ENCODE peak calls at places on chromosome 20, in five cellular contexts. W, T, N, R and C are unnamed samples.

GRCh38 chr20:35298264-35298663 is 6.0 kb upstream of the FAM83C start:
- DNase-seq in W (no peak), T (no peak), N (no peak), R (no peak), C (no peak)

GRCh38 chr20:36243726-36244125 is 7.4 kb downstream of the AAR2 start:
- DNase-seq in W (no peak), T (no peak), N (no peak), R (no peak), C (no peak)

GRCh38 chr20:50680106-50680960 is 11.0 kb downstream of the RIPOR3 start:
- DNase-seq in W (no peak), T (no peak), N (no peak), R (no peak), C (no peak)

GRCh38 chr20:33791540-33791939 is 19.6 kb upstream of the CHMP4B start:
- DNase-seq in W (no peak), T (no peak), N (no peak), R (no peak), C (no peak)

GRCh38 chr20:35226775-35227681 is 538 bp downstream of the MMP24 start:
- DNase-seq in W (peak), T (peak), N (peak), R (no peak), C (no peak)

GRCh38 chr20:43040427-43040826 is 149.3 kb downstream of the PTPRT start:
- DNase-seq in W (no peak), T (peak), N (peak), R (no peak), C (no peak)

GRCh38 chr20:38173237-38174156 is 8.4 kb upstream of the TGM2 start:
- DNase-seq in W (no peak), T (no peak), N (no peak), R (peak), C (no peak)

GRCh38 chr20:10671850-10672578 is 1.8 kb downstream of the JAG1 start:
- DNase-seq in W (peak), T (peak), N (peak), R (no peak), C (peak)

GRCh38 chr20:8721098-8721497 is 347.8 kb upstream of the PLCB4 start:
- DNase-seq in W (peak), T (peak), N (peak), R (no peak), C (no peak)

GRCh38 chr20:51326241-51326819 is 216.2 kb downstream of the NFATC2 start:
- DNase-seq in W (peak), T (peak), N (peak), R (no peak), C (no peak)

GRCh38 chr20:32037929-32038328 is 14.1 kb upstream of the HCK start:
- DNase-seq in W (no peak), T (no peak), N (no peak), R (peak), C (peak)